ENCODE peak calls at places on chromosomes 4 and X, in ten cellular contexts. O, V, M, J, N, Y, D, R, L and T are unnamed samples.

GRCh38 chr4:123398803-123399637 is 2.4 kb downstream of the SPRY1 start:
- DNase-seq in Y (peak), J (no peak), V (peak), O (peak), N (no peak), D (no peak), L (peak), R (peak), M (peak), T (peak)

GRCh38 chr4:167232805-167233522 is 1.3 kb downstream of the SPOCK3 start:
- DNase-seq in D (no peak), V (no peak), J (peak), Y (peak), N (peak), M (no peak), L (no peak), O (peak), R (no peak), T (no peak)

GRCh38 chr4:156764145-156764544 is 207.5 kb downstream of the PDGFC start:
- DNase-seq in R (peak), D (no peak), V (peak), Y (no peak), J (no peak), L (peak), M (no peak), O (no peak), N (no peak), T (no peak)

GRCh38 chr4:5267418-5267817 is 216.1 kb downstream of the STK32B start:
- DNase-seq in R (no peak), O (no peak), J (no peak), N (no peak), L (no peak), Y (no peak), V (peak), D (no peak), M (no peak), T (no peak)

GRCh38 chr4:71962622-71963264 is 69.1 kb upstream of the NPFFR2 start:
- DNase-seq in M (no peak), L (no peak), O (no peak), J (no peak), V (no peak), Y (no peak), R (no peak), D (no peak), N (no peak), T (no peak)

GRCh38 chr4:111789901-111790640 is 355.2 kb upstream of the FAM241A start:
- DNase-seq in N (no peak), O (no peak), Y (no peak), M (no peak), J (no peak), V (no peak), L (no peak), R (no peak), D (no peak), T (no peak)

GRCh38 chr4:17030543-17030942 is 132.1 kb upstream of the LDB2 start:
- DNase-seq in J (no peak), V (peak), R (peak), D (no peak), N (no peak), O (peak), Y (no peak), L (peak), M (no peak), T (no peak)

GRCh38 chr4:22246816-22247215 is 269.1 kb downstream of the ADGRA3 start:
- DNase-seq in M (no peak), V (no peak), Y (no peak), N (no peak), R (no peak), J (no peak), O (no peak), D (no peak), L (no peak), T (no peak)

GRCh38 chrX:55546956-55547355 is 57.3 kb upstream of the USP51 start:
- DNase-seq in M (no peak), N (no peak), R (no peak), J (no peak), O (no peak), V (no peak), L (peak), D (no peak), Y (no peak), T (no peak)

GRCh38 chrX:45840411-45840950 is 639.8 kb upstream of the DIPK2B start:
- DNase-seq in N (no peak), J (no peak), R (no peak), Y (no peak), O (peak), D (no peak), L (no peak), V (peak), M (no peak), T (no peak)

GRCh38 chr4:101621120-101621519 is 169.4 kb upstream of the BANK1 start:
- DNase-seq in D (no peak), M (no peak), V (peak), N (no peak), R (peak), O (no peak), Y (no peak), J (no peak), L (peak), T (no peak)

GRCh38 chr4:68368566-68369473 is 18.9 kb upstream of the YTHDC1 start:
- DNase-seq in R (peak), O (peak), J (no peak), D (no peak), M (no peak), Y (no peak), L (peak), N (no peak), V (peak), T (no peak)

GRCh38 chr4:98352403-98352802 is 91.2 kb downstream of the RAP1GDS1 start:
- DNase-seq in N (no peak), M (no peak), L (peak), J (no peak), Y (no peak), O (no peak), R (no peak), V (no peak), D (no peak), T (no peak)

GRCh38 chr4:122152699-122153328 is 683 bp downstream of the BLTP1 start:
- DNase-seq in V (peak), R (peak), M (peak), J (peak), N (peak), L (peak), O (peak), D (no peak), Y (peak), T (peak)

GRCh38 chrX:56564182-56564885 is 907 bp downstream of the UBQLN2 start:
- DNase-seq in V (peak), O (peak), L (peak), Y (peak), D (no peak), R (peak), J (peak), M (peak), N (no peak), T (no peak)

GRCh38 chr4:80529021-80529420 is 193.5 kb downstream of the CFAP299 start:
- DNase-seq in J (no peak), O (peak), M (no peak), Y (no peak), N (no peak), V (peak), R (no peak), D (no peak), L (peak), T (no peak)

GRCh38 chr4:64158648-64159326 is 250.5 kb downstream of the TECRL start:
- DNase-seq in Y (peak), M (peak), J (no peak), L (peak), R (peak), O (peak), N (no peak), D (no peak), V (peak), T (peak)